ENCODE peak calls at places on chromosome 9, in six cellular contexts. One of them, this sample, is unnamed.

GRCh38 chr9:104923740-104924139 is 4.2 kb downstream of the ABCA1 start:
- DNase-seq in K562: no peak
- DNase-seq in HCT116: no peak
- DNase-seq in H1: no peak
- DNase-seq in HepG2: no peak
- DNase-seq in GM12878: no peak
- DNase-seq in this sample: no peak

GRCh38 chr9:136564379-136564988 is 18.6 kb upstream of the NOTCH1 start:
- DNase-seq in K562: peak
- DNase-seq in HCT116: no peak
- DNase-seq in H1: no peak
- DNase-seq in HepG2: no peak
- DNase-seq in GM12878: peak
- DNase-seq in this sample: no peak

GRCh38 chr9:132268725-132269352 is 85.9 kb downstream of the SETX start:
- DNase-seq in K562: peak
- DNase-seq in HCT116: peak
- DNase-seq in H1: peak
- DNase-seq in HepG2: peak
- DNase-seq in GM12878: no peak
- DNase-seq in this sample: peak

GRCh38 chr9:134396258-134396742 is 70.0 kb downstream of the RXRA start:
- DNase-seq in K562: no peak
- DNase-seq in HCT116: no peak
- DNase-seq in H1: no peak
- DNase-seq in HepG2: no peak
- DNase-seq in GM12878: peak
- DNase-seq in this sample: no peak

GRCh38 chr9:124415852-124416484 is 726 bp upstream of the PSMB7 start:
- DNase-seq in K562: peak
- DNase-seq in HCT116: no peak
- DNase-seq in H1: no peak
- DNase-seq in HepG2: no peak
- DNase-seq in GM12878: no peak
- DNase-seq in this sample: peak

GRCh38 chr9:94150890-94151660 is 66.8 kb downstream of the PTPDC1 start:
- DNase-seq in K562: no peak
- DNase-seq in HCT116: no peak
- DNase-seq in H1: no peak
- DNase-seq in HepG2: peak
- DNase-seq in GM12878: no peak
- DNase-seq in this sample: no peak

GRCh38 chr9:78519786-78520185 is 222.9 kb downstream of the PSAT1 start:
- DNase-seq in K562: no peak
- DNase-seq in HCT116: no peak
- DNase-seq in H1: no peak
- DNase-seq in HepG2: no peak
- DNase-seq in GM12878: no peak
- DNase-seq in this sample: no peak

GRCh38 chr9:130200038-130200979 is 28.1 kb downstream of the NCS1 start:
- DNase-seq in K562: no peak
- DNase-seq in HCT116: no peak
- DNase-seq in H1: no peak
- DNase-seq in HepG2: no peak
- DNase-seq in GM12878: no peak
- DNase-seq in this sample: no peak

GRCh38 chr9:2621678-2622360 is at the start of gene VLDLR:
- DNase-seq in K562: peak
- DNase-seq in HCT116: no peak
- DNase-seq in H1: no peak
- DNase-seq in HepG2: no peak
- DNase-seq in GM12878: no peak
- DNase-seq in this sample: peak

GRCh38 chr9:79975471-79976316 is 403.9 kb downstream of the TLE4 start:
- DNase-seq in K562: no peak
- DNase-seq in HCT116: no peak
- DNase-seq in H1: no peak
- DNase-seq in HepG2: no peak
- DNase-seq in GM12878: no peak
- DNase-seq in this sample: no peak

GRCh38 chr9:105608685-105609598 is 51.0 kb downstream of the FKTN start:
- DNase-seq in K562: peak
- DNase-seq in HCT116: peak
- DNase-seq in H1: no peak
- DNase-seq in HepG2: peak
- DNase-seq in GM12878: peak
- DNase-seq in this sample: no peak

GRCh38 chr9:16152276-16153065 is 599.6 kb downstream of the CCDC171 start:
- DNase-seq in K562: no peak
- DNase-seq in HCT116: no peak
- DNase-seq in H1: no peak
- DNase-seq in HepG2: no peak
- DNase-seq in GM12878: no peak
- DNase-seq in this sample: no peak

GRCh38 chr9:14813336-14814020 is 90.9 kb upstream of the CER1 start:
- DNase-seq in K562: no peak
- DNase-seq in HCT116: no peak
- DNase-seq in H1: no peak
- DNase-seq in HepG2: no peak
- DNase-seq in GM12878: no peak
- DNase-seq in this sample: no peak

GRCh38 chr9:137772281-137772873 is 105.2 kb upstream of the CACNA1B start:
- DNase-seq in K562: peak
- DNase-seq in HCT116: no peak
- DNase-seq in H1: no peak
- DNase-seq in HepG2: no peak
- DNase-seq in GM12878: no peak
- DNase-seq in this sample: peak

GRCh38 chr9:4887556-4887955 is 94.8 kb downstream of the RCL1 start:
- DNase-seq in K562: no peak
- DNase-seq in HCT116: no peak
- DNase-seq in H1: no peak
- DNase-seq in HepG2: no peak
- DNase-seq in GM12878: no peak
- DNase-seq in this sample: no peak

GRCh38 chr9:121640076-121640475 is 11.4 kb upstream of the DAB2IP start:
- DNase-seq in K562: peak
- DNase-seq in HCT116: no peak
- DNase-seq in H1: no peak
- DNase-seq in HepG2: peak
- DNase-seq in GM12878: no peak
- DNase-seq in this sample: peak

GRCh38 chr9:17614929-17615328 is 36.1 kb downstream of the SH3GL2 start:
- DNase-seq in K562: no peak
- DNase-seq in HCT116: no peak
- DNase-seq in H1: no peak
- DNase-seq in HepG2: no peak
- DNase-seq in GM12878: no peak
- DNase-seq in this sample: no peak
- TF ChIP-seq ATF3 in K562: no peak
- TF ChIP-seq ATF3 in HCT116: no peak
- TF ChIP-seq ATF3 in H1: no peak
- TF ChIP-seq ATF3 in HepG2: no peak
- TF ChIP-seq ATF3 in GM12878: no peak
- TF ChIP-seq ATF3 in this sample: no peak

GRCh38 chr9:86809968-86810367 is 137.3 kb downstream of the GAS1 start:
- DNase-seq in K562: no peak
- DNase-seq in HCT116: no peak
- DNase-seq in H1: no peak
- DNase-seq in HepG2: no peak
- DNase-seq in GM12878: no peak
- DNase-seq in this sample: no peak
- TF ChIP-seq ATF3 in K562: no peak
- TF ChIP-seq ATF3 in HCT116: no peak
- TF ChIP-seq ATF3 in H1: no peak
- TF ChIP-seq ATF3 in HepG2: no peak
- TF ChIP-seq ATF3 in GM12878: no peak
- TF ChIP-seq ATF3 in this sample: no peak

GRCh38 chr9:112041536-112042243 is 133.4 kb downstream of the SUSD1 start:
- DNase-seq in K562: no peak
- DNase-seq in HCT116: peak
- DNase-seq in H1: peak
- DNase-seq in HepG2: peak
- DNase-seq in GM12878: no peak
- DNase-seq in this sample: peak
- TF ChIP-seq ATF3 in K562: no peak
- TF ChIP-seq ATF3 in HCT116: peak
- TF ChIP-seq ATF3 in H1: no peak
- TF ChIP-seq ATF3 in HepG2: no peak
- TF ChIP-seq ATF3 in GM12878: no peak
- TF ChIP-seq ATF3 in this sample: no peak

DNA sequence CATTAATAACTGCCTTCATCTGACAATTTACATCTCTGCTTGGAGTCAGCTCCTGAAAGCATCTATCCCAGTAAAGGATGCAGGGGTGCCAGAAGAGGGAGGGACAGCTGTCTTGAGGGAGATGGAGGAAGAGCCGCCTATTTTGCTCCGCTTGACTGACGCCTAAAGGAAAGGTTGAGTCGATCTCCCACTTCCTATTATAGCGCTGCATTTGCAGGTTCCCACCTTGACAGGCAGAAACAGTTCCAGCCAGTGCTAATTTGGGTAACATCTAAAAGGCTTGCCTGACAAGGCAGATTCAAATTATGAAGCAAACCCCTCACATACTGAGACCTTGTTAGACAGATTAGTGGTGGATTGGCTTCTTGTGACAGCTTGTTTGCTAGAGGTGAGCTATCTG is 374.7 kb downstream of the SPATA31D1 start:
- DNase-seq in K562: no peak
- DNase-seq in HCT116: no peak
- DNase-seq in H1: no peak
- DNase-seq in HepG2: no peak
- DNase-seq in GM12878: no peak
- DNase-seq in this sample: no peak
- TF ChIP-seq ATF3 in K562: no peak
- TF ChIP-seq ATF3 in HCT116: no peak
- TF ChIP-seq ATF3 in H1: no peak
- TF ChIP-seq ATF3 in HepG2: no peak
- TF ChIP-seq ATF3 in GM12878: no peak
- TF ChIP-seq ATF3 in this sample: no peak

This sample was measured in WTC11.